ENCODE peak calls at places on chromosomes 11 and 22, in nine cellular contexts. A is right lobe of liver, W is brain microvascular endothelial cell, E is colonic mucosa, R is A549, D is SK-N-SH, J is PC-3, U is IMR-90, X is HL-60. N is an unnamed sample.

GRCh38 chr22:44363214-44363979 is 50.6 kb upstream of the SHISAL1 start:
- DNase-seq in X (no peak), J (peak; percentile 93), R (peak; percentile 90), A (peak; percentile 65), E (peak; percentile 68), D (peak; percentile 85), U (peak; percentile 98), W (peak; percentile 92), N (peak; percentile 88)

GRCh38 chr22:48376936-48377335 is 1450.7 kb downstream of the BRD1 start:
- DNase-seq in D (no peak), X (no peak), R (no peak), J (no peak), W (no peak), E (no peak), A (no peak), U (no peak), N (no peak)

GRCh38 chr11:65041206-65042035 is at the start of gene SAC3D1:
- DNase-seq in R (no peak), E (no peak), D (peak; percentile 89), X (peak; percentile 66), J (peak; percentile 69), W (peak; percentile 14), A (peak; percentile 81), U (peak; percentile 17), N (no peak)

GRCh38 chr22:39559456-39560105 is 11.0 kb upstream of the CACNA1I start:
- DNase-seq in X (no peak), E (no peak), D (peak; percentile 42), R (no peak), J (peak; percentile 50), A (no peak), W (no peak), U (no peak), N (no peak)

GRCh38 chr22:18970180-18970947 is 34.3 kb upstream of the PRODH start:
- DNase-seq in R (peak; percentile 34), A (peak; percentile 73), W (no peak), J (no peak), E (no peak), X (no peak), U (no peak), D (peak; percentile 85), N (no peak)

GRCh38 chr22:36328635-36329216 is 59.0 kb downstream of the MYH9 start:
- DNase-seq in J (peak; percentile 69), W (peak; percentile 88), A (no peak), U (peak; percentile 96), D (no peak), E (no peak), X (peak; percentile 53), R (peak; percentile 68), N (peak; percentile 57)

GRCh38 chr11:2806351-2807058 is 79.1 kb downstream of the CDKN1C start:
- DNase-seq in A (no peak), U (no peak), R (no peak), W (no peak), X (no peak), D (no peak), J (no peak), E (peak; percentile 19), N (peak; percentile 26)

GRCh38 chr11:34423300-34423699 is 15.4 kb upstream of the CAT start:
- DNase-seq in U (no peak), A (no peak), X (no peak), J (no peak), D (no peak), R (no peak), W (no peak), E (no peak), N (no peak)

GRCh38 chr22:25451480-25452114 is 112.9 kb upstream of the GRK3 start:
- DNase-seq in W (no peak), X (no peak), A (no peak), U (peak; percentile 42), D (no peak), J (no peak), E (no peak), R (no peak), N (no peak)

GRCh38 chr22:25449781-25450317 is 114.6 kb upstream of the GRK3 start:
- DNase-seq in E (no peak), X (no peak), W (no peak), U (no peak), R (no peak), A (no peak), D (no peak), J (no peak), N (no peak)

GRCh38 chr22:25447689-25448434 is 116.6 kb upstream of the GRK3 start:
- DNase-seq in J (peak; percentile 81), E (peak; percentile 92), W (peak; percentile 88), X (peak; percentile 96), R (peak; percentile 79), D (peak; percentile 88), U (peak; percentile 78), A (peak; percentile 90), N (peak; percentile 93)

GRCh38 chr22:25448435-25449051 is 115.9 kb upstream of the GRK3 start:
- DNase-seq in X (no peak), R (no peak), E (peak; percentile 20), U (peak; percentile 47), A (no peak), J (peak; percentile 3), D (peak; percentile 41), W (peak; percentile 13), N (no peak)

DNA sequence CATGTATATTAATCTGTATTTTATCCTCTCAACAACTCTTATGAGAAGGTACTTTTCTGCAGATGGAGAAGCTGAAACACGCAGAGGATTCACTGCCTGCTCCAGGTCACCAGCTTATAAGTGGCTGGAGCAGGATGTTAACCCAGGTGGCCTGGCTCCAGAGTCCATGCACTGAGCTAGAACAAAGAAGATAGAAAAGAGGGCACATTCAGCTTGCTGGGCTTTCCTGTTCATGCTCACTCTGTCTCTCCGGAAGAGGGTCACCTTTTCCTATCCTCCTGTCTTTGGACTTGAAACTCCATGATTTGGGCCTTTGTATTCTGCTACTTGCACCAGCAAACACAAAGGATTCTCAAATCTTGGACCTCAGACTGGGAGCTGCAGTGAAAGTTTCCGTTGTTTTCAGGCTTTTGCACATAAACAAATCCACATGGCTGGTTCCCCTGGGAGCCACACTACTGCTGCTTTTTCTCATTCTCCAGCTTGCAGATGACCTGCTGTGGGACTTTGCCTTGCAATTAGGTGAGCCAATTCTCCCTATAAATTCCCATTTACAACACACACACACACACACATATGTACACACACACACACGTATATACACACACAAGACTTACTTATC is 117.3 kb upstream of the GRK3 start:
- DNase-seq in U (no peak), W (no peak), E (no peak), A (no peak), D (no peak), J (no peak), X (no peak), R (no peak), N (no peak)
- H3K27ac ChIP-seq in U (no peak overlapping the region), W (no peak overlapping the region), E (no peak overlapping the region), A (no peak overlapping the region), D (no peak overlapping the region), J (no peak overlapping the region), X (peak overlapping the region; percentile 67), R (peak overlapping the region; percentile 97), N (no peak overlapping the region)

DNA sequence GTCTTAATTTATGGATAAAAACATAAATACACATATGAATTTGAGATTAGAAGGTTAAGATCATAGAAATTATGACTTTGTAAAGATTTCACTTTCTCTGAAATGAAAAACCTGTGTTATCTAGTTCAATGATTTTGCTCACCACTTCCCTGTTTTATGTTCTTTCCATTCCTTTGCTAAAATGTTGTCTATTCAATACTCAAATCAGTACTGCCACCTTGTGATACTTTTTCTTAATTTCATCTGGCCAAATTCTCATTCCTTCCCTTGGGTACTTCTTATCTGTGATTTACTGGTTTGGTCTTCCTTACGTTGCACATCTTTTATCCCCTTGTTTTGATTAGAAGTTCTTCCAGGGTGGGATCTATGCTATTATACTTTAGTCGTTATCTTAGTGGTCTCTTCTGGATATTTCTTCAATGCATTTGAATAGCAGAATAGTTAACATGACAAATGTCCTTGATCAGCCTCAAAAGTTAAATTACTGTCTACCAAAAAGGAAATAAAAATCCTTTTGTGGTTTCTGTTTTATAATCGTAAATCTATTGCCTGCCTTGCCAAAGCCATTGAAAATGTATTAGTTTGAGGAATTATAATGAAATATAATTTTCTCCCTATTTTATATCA is 197.0 kb downstream of the PGR start:
- DNase-seq in R (peak; percentile 26), W (no peak), E (no peak), A (no peak), D (peak; percentile 1), X (no peak), U (peak; percentile 55), J (peak; percentile 78), N (no peak)
- TF ChIP-seq CTCF in R (peak; percentile 53), W (peak; percentile 29), E (peak; percentile 32), A (peak; percentile 49), D (peak; percentile 65), X (peak; percentile 8), U (peak; percentile 73), J (peak; percentile 86), N (no peak)

GRCh38 chr11:112366012-112366411 is 105.4 kb upstream of the PLET1 start:
- DNase-seq in W (no peak), E (no peak), U (no peak), X (no peak), A (no peak), D (no peak), R (no peak), J (no peak), N (no peak)

GRCh38 chr11:112366777-112367176 is 106.1 kb upstream of the PLET1 start:
- DNase-seq in U (peak; percentile 80), X (no peak), R (no peak), D (no peak), E (no peak), W (no peak), J (peak; percentile 12), A (no peak), N (no peak)

GRCh38 chr11:112361396-112361795 is 100.7 kb upstream of the PLET1 start:
- DNase-seq in J (no peak), U (no peak), A (no peak), D (no peak), E (no peak), R (no peak), X (no peak), W (no peak), N (no peak)

GRCh38 chr11:112364962-112365481 is 104.4 kb upstream of the PLET1 start:
- DNase-seq in E (no peak), U (peak; percentile 99), A (no peak), D (peak; percentile 49), X (no peak), J (peak; percentile 96), W (peak; percentile 85), R (peak; percentile 51), N (no peak)

DNA sequence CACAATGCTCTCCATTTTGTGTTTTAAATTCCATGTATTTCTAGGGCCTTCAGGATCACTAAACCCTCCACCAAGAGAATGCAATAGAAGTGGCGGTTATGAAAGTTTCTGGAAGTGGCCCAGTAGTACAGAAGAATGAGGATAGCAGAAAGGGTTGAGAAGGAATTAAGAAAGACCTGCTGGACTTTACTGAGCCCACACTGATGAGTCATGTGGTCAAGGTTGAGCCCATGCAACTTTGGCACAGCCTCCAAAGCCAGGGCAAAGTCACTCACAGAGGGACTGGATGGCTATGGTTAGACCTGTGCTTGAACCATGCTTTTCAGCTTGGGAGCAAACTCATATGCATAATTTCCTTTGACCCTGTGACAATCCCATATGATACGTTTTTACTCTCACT is 102.9 kb upstream of the PLET1 start:
- DNase-seq in U (peak; percentile 60), E (no peak), X (no peak), J (peak; percentile 54), A (peak; percentile 70), D (no peak), W (no peak), R (no peak), N (no peak)
- H3K27ac ChIP-seq in U (peak overlapping the region; percentile 98), E (no peak overlapping the region), X (no peak overlapping the region), J (no peak overlapping the region), A (no peak overlapping the region), D (no peak overlapping the region), W (no peak overlapping the region), R (no peak overlapping the region), N (no peak overlapping the region)

DNA sequence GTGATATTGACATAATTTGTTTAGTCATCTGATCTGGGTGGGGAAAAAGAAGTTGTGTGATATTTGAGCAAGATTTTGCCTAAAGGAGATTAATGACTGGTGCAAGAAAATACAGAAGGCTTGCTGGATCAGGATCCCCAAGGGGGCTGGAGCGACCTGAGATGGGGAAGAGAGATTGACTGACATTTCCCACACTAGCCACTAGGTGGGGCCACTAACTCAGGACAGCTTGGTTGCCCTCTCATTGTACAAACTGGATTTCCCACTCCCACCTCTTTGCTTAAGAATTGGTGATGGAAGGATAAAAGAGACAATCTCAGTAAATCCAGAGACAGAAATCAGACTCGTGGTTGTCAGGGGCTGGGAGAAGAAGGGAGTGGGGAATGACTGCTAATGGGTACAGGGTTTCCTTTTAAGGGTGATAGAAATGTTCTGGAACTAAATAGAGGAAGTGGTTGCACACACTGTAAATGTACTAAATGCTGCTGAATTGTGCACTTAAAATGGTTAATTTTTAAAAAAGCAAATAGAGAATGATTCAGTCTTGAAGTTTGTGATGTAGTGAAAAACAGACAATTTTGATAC is 50.7 kb downstream of the CTTN start:
- DNase-seq in J (no peak), A (no peak), R (peak; percentile 33), X (no peak), E (no peak), D (no peak), W (no peak), U (no peak), N (no peak)
- TF ChIP-seq CTCF in J (peak; percentile 84), A (peak; percentile 31), R (peak; percentile 33), X (peak; percentile 36), E (no peak), D (peak; percentile 63), W (peak; percentile 70), U (peak; percentile 31), N (no peak)

N was measured in lung.